ENCODE peak calls at places on chromosomes 11 and 22, in five cellular contexts. Y, H, E, C and X are unnamed samples.
A peak's percentile ranks its signal among the peaks of the same experiment; 100 is the strongest.

GRCh38 chr22:45262931-45263789 is 21.6 kb upstream of the UPK3A start:
- DNase-seq in Y (peak; percentile 59), H (no peak), E (no peak), C (peak; percentile 30), X (no peak)

GRCh38 chr11:115363426-115363825 is 140.8 kb downstream of the CADM1 start:
- DNase-seq in Y (no peak), H (no peak), E (no peak), C (no peak), X (no peak)

GRCh38 chr11:5226732-5227327 is at the start of gene HBB:
- DNase-seq in Y (no peak), H (no peak), E (no peak), C (no peak), X (no peak)

GRCh38 chr22:50317178-50317577 is 9.6 kb downstream of the DENND6B start:
- DNase-seq in Y (no peak), H (no peak), E (no peak), C (no peak), X (no peak)

GRCh38 chr11:72418834-72419560 is 15.3 kb downstream of the CLPB start:
- DNase-seq in Y (no peak), H (no peak), E (no peak), C (no peak), X (no peak)

GRCh38 chr11:104876838-104877500 is 21.3 kb downstream of the CASP12 start:
- DNase-seq in Y (no peak), H (no peak), E (no peak), C (no peak), X (no peak)

GRCh38 chr22:35749808-35750207 is 32.1 kb downstream of the APOL5 start:
- DNase-seq in Y (no peak), H (peak; percentile 34), E (no peak), C (peak; percentile 76), X (no peak)

GRCh38 chr11:84969103-84969502 is 658.0 kb downstream of the DLG2 start:
- DNase-seq in Y (no peak), H (no peak), E (no peak), C (peak; percentile 16), X (no peak)

GRCh38 chr11:46277313-46277622 is 194 bp upstream of the CREB3L1 start:
- DNase-seq in Y (no peak), H (no peak), E (no peak), C (peak; percentile 64), X (no peak)